ENCODE peak calls at places on chromosome 10, in five cellular contexts. S, D, O, X and R are unnamed samples.

GRCh38 chr10:30041394-30042105 is 17.8 kb downstream of the JCAD start:
- DNase-seq in S (no peak), D (no peak), O (no peak), X (no peak), R (no peak)

GRCh38 chr10:130221456-130222375 is 85.5 kb downstream of the GLRX3 start:
- DNase-seq in S (no peak), D (no peak), O (no peak), X (no peak), R (peak)

GRCh38 chr10:88471909-88472308 is 111.2 kb downstream of the RNLS start:
- DNase-seq in S (no peak), D (no peak), O (peak), X (no peak), R (no peak)

GRCh38 chr10:130188195-130189175 is 52.3 kb downstream of the GLRX3 start:
- DNase-seq in S (no peak), D (no peak), O (no peak), X (no peak), R (no peak)

GRCh38 chr10:129466703-129467345 is at the start of gene MGMT:
- DNase-seq in S (peak), D (peak), O (peak), X (peak), R (peak)

GRCh38 chr10:121864653-121865052 is 63.2 kb downstream of the ATE1 start:
- DNase-seq in S (no peak), D (no peak), O (no peak), X (no peak), R (no peak)

GRCh38 chr10:89502556-89502955 is 32.8 kb downstream of the SLC16A12 start:
- DNase-seq in S (peak), D (no peak), O (no peak), X (no peak), R (no peak)

GRCh38 chr10:96719205-96719604 is 1.1 kb downstream of the PIK3AP1 start:
- DNase-seq in S (no peak), D (no peak), O (no peak), X (no peak), R (no peak)

GRCh38 chr10:74640134-74640533 is 186.3 kb upstream of the KAT6B start:
- DNase-seq in S (peak), D (peak), O (no peak), X (no peak), R (peak)

GRCh38 chr10:99534939-99535763 is 2.4 kb downstream of the NKX2-3 start:
- DNase-seq in S (no peak), D (no peak), O (peak), X (peak), R (peak)

GRCh38 chr10:46239999-46240683 is 46.7 kb upstream of the ANTXRL start:
- DNase-seq in S (no peak), D (no peak), O (no peak), X (peak), R (peak)

GRCh38 chr10:123157210-123157609 is 3.0 kb downstream of the BUB3 start:
- DNase-seq in S (peak), D (no peak), O (peak), X (no peak), R (no peak)

GRCh38 chr10:13615650-13616049 is 28.9 kb downstream of the PRPF18 start:
- DNase-seq in S (no peak), D (no peak), O (no peak), X (no peak), R (peak)

GRCh38 chr10:87818505-87819273 is 663 bp upstream of the ATAD1 start:
- DNase-seq in S (peak), D (peak), O (peak), X (no peak), R (peak)

GRCh38 chr10:76050291-76050625 is 618.8 kb downstream of the LRMDA start:
- DNase-seq in S (no peak), D (no peak), O (no peak), X (no peak), R (no peak)
- H2BK5ac ChIP-seq in S (no peak), D (no peak), O (peak), X (no peak), R (no peak)

GRCh38 chr10:60208676-60209269 is 180.9 kb downstream of the ANK3 start:
- DNase-seq in S (peak), D (peak), O (peak), X (no peak), R (no peak)
- H2BK5ac ChIP-seq in S (no peak), D (no peak), O (no peak), X (no peak), R (no peak)

GRCh38 chr10:100749309-100750217 is 4.2 kb downstream of the PAX2 start:
- DNase-seq in S (no peak), D (peak), O (peak), X (peak), R (no peak)

GRCh38 chr10:100749059-100749308 is 3.6 kb downstream of the PAX2 start:
- DNase-seq in S (no peak), D (peak), O (no peak), X (no peak), R (no peak)

GRCh38 chr10:100748251-100749058 is 3.1 kb downstream of the PAX2 start:
- DNase-seq in S (no peak), D (peak), O (no peak), X (peak), R (no peak)

GRCh38 chr10:100751211-100751933 is 6.0 kb downstream of the PAX2 start:
- DNase-seq in S (no peak), D (no peak), O (no peak), X (no peak), R (no peak)

GRCh38 chr10:100750291-100751210 is 5.2 kb downstream of the PAX2 start:
- DNase-seq in S (no peak), D (no peak), O (no peak), X (peak), R (no peak)
- H2BK5ac ChIP-seq in S (no peak), D (no peak), O (no peak), X (no peak), R (no peak)

GRCh38 chr10:125265579-125265955 is 105.2 kb upstream of the CTBP2 start:
- DNase-seq in S (no peak), D (no peak), O (no peak), X (no peak), R (no peak)

GRCh38 chr10:125263551-125263950 is 103.2 kb upstream of the CTBP2 start:
- DNase-seq in S (peak), D (no peak), O (peak), X (no peak), R (no peak)

GRCh38 chr10:125264752-125265578 is 104.6 kb upstream of the CTBP2 start:
- DNase-seq in S (no peak), D (no peak), O (peak), X (no peak), R (no peak)

GRCh38 chr10:125262920-125263319 is 102.6 kb upstream of the CTBP2 start:
- DNase-seq in S (no peak), D (no peak), O (peak), X (no peak), R (no peak)

DNA sequence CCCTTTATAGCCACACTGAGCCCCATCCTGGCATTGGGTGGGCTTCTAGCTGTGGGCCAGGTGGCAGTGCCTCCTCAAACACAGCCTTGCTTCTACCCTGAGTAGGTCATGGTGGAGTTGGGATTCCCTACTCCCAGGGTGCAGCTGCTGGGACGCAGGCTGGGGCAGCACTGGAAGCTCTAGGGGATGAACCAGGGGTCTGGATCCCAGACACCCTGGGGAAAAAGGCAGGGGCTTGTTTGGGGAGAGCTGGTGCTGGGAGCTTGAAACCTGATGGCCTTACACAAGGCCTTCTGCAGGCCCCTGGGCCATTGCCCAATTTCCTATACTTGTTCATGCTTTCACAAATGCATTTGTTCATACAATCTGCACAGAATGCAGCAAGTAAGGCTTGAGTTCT is 103.7 kb upstream of the CTBP2 start:
- DNase-seq in S (no peak), D (no peak), O (peak), X (no peak), R (no peak)
- H2BK5ac ChIP-seq in S (peak), D (no peak), O (peak), X (no peak), R (no peak)

DNA sequence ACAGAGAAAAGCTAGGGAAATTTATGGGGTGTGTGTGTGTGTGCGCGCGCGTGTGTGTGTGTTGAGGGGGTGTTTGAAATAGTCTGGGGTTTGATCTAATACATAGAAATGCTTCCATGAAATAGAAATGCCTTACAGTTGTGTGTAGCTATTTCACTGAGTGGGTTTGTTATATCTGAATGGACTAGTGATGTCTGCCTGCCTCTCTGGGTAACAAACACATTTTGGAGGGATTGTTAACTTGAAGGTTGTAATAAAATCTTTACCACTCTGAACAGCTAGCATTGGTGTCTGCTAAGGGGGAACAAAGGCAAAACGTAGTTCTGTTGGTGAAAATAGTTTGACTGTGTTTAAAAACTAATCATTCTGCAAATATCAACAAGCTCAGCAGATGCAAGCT is 509.3 kb downstream of the LRMDA start:
- DNase-seq in S (no peak), D (no peak), O (no peak), X (no peak), R (no peak)
- H2BK5ac ChIP-seq in S (no peak), D (no peak), O (no peak), X (no peak), R (no peak)

GRCh38 chr10:103231047-103231551 is 14.6 kb upstream of the RPEL1 start:
- DNase-seq in S (peak), D (peak), O (peak), X (no peak), R (peak)
- H2BK5ac ChIP-seq in S (peak), D (peak), O (peak), X (peak), R (no peak)

DNA sequence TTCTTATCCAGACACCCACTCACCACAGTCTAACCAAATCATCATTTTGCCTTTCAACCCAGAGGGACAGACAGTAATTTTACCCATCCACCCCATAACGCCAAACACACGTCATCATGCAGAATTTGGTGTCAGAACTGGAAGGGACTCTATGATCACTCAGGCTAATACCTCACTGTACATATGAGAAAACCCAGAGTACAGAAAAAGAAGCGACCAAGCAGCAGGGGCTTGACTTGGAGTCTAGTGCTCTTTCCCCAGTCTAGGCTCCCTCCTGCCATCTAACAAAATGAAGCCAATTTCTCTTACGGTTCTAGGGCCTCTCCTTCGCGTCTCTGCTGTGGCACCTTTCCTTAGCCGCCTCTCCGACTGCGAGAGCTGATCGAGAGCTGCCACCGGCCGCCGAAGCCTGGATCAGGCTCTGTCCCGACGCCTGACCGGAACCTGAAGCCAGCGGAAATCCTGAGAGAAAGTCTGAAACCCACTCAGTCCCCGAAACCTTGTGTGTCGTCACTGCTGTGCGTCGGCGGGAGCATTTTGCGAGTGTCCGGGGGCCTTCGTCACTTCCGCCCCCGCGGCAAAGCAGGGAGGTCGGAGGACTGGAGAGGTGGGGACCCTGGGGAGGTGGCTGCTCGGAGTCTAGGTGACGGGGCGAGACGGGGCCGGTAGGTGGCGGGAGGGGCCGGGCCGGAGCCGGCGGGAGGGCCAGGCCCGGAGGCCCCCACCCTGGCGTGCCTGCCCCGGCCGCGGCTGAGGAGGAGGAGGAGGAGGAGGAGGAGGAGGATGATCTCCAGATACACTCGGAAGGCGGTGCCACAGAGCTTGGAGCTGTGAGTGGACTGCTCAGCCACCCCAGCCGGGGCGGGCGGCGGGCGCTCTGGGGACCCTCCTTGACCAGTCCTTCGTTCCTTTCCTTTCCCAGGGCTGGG is at the start of the genes ECD and FAM149B1:
- DNase-seq in S (peak), D (peak), O (peak), X (peak), R (peak)
- H2BK5ac ChIP-seq in S (peak), D (peak), O (peak), X (peak), R (no peak)